ENCODE peak calls at places on chromosomes 5 and 9, in five cellular contexts. G, H, L, V and R are unnamed samples.

GRCh38 chr9:445033-445432 is 230.4 kb downstream of the DOCK8 start:
- DNase-seq in G (no peak), H (no peak), L (no peak), V (peak), R (peak)

GRCh38 chr5:156892223-156892622 is 42.1 kb downstream of the PPP1R2B start:
- DNase-seq in G (no peak), H (no peak), L (no peak), V (no peak), R (no peak)

GRCh38 chr9:5459289-5459829 is 9.0 kb downstream of the CD274 start:
- DNase-seq in G (peak), H (no peak), L (no peak), V (no peak), R (peak)

GRCh38 chr5:73625905-73626811 is at the start of gene ARHGEF28:
- DNase-seq in G (no peak), H (peak), L (peak), V (peak), R (peak)

GRCh38 chr5:77770293-77771005 is 5.7 kb downstream of the TBCA start:
- DNase-seq in G (no peak), H (no peak), L (no peak), V (no peak), R (no peak)

GRCh38 chr5:34497031-34497808 is 158.9 kb upstream of the RAI14 start:
- DNase-seq in G (no peak), H (no peak), L (no peak), V (no peak), R (no peak)

GRCh38 chr5:61329729-61330128 is 2.3 kb upstream of the ZSWIM6 start:
- DNase-seq in G (no peak), H (peak), L (peak), V (peak), R (no peak)

GRCh38 chr5:33313150-33313549 is 127.6 kb upstream of the TARS1 start:
- DNase-seq in G (no peak), H (no peak), L (peak), V (peak), R (peak)

GRCh38 chr5:87020099-87020934 is 247.4 kb upstream of the RASA1 start:
- DNase-seq in G (peak), H (peak), L (peak), V (peak), R (peak)

GRCh38 chr5:90131734-90132133 is 277.8 kb downstream of the CETN3 start:
- DNase-seq in G (no peak), H (no peak), L (no peak), V (no peak), R (peak)

GRCh38 chr5:893711-894110 is 1.0 kb downstream of the TRIP13 start:
- DNase-seq in G (no peak), H (no peak), L (no peak), V (no peak), R (no peak)

GRCh38 chr5:35046754-35047153 is 995 bp downstream of the AGXT2 start:
- DNase-seq in G (no peak), H (no peak), L (no peak), V (no peak), R (peak)

GRCh38 chr5:89457411-89458329 is 574.7 kb upstream of the MEF2C start:
- DNase-seq in G (no peak), H (no peak), L (no peak), V (peak), R (peak)

GRCh38 chr9:224540-225520 is 10.2 kb downstream of the DOCK8 start:
- DNase-seq in G (no peak), H (no peak), L (no peak), V (peak), R (no peak)

GRCh38 chr9:33425128-33425533 is 22.3 kb downstream of the AQP3 start:
- DNase-seq in G (no peak), H (no peak), L (no peak), V (no peak), R (no peak)

DNA sequence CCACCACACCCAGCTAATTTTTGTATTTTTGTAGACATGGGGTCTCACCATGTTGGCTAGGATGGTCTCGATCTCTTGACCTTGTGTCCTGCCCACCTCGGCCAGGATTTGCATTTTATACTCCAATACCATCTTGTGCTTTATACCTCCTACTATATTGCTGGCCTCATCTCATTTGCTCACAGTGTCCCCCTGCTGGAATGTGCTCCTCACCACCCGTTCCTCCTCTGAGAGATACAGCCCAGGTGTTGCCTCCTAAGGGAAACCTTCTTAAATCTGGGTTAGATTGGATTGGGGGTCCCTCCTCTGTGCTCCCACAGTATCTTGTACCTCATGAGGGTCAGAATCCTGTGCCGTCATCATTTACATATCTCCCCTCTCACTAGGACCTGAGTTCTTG is 131.7 kb downstream of the PAPPA start:
- DNase-seq in G (no peak), H (peak), L (no peak), V (no peak), R (no peak)
- H3K4me3 ChIP-seq in G (no peak), H (no peak), L (no peak), V (no peak), R (no peak)

GRCh38 chr5:148383564-148384388 is at the start of gene FBXO38:
- DNase-seq in G (peak), H (peak), L (peak), V (peak), R (peak)
- TF ChIP-seq CTCF in G (no peak), H (peak), L (no peak), V (peak), R (no peak)

GRCh38 chr5:155082401-155082800 is 68.8 kb downstream of the KIF4B start:
- DNase-seq in G (no peak), H (no peak), L (peak), V (no peak), R (peak)

GRCh38 chr5:155081618-155082017 is 68.1 kb downstream of the KIF4B start:
- DNase-seq in G (no peak), H (no peak), L (no peak), V (no peak), R (no peak)

GRCh38 chr5:155076379-155076778 is 62.8 kb downstream of the KIF4B start:
- DNase-seq in G (no peak), H (no peak), L (no peak), V (no peak), R (no peak)

GRCh38 chr5:155080721-155081120 is 67.2 kb downstream of the KIF4B start:
- DNase-seq in G (no peak), H (no peak), L (no peak), V (no peak), R (peak)

DNA sequence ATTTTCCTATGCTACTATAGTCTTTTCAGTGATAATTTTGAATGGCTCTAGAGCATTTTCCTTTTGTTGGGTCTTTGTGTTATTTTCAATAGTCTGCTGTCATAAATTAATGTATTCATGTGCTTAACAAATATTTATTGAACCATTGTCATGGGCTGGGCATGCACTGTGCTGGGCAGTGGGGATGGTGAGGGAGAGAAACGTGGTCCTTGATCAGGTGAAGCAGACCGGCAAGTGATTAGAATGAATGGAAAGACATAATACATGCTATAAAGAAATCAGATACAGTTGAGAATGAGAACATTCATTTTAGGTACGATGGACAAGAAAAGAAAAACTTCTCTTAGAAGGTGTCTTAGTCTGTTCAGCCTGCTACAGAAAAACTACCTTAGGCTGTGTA is 66.1 kb downstream of the KIF4B start:
- DNase-seq in G (no peak), H (no peak), L (no peak), V (no peak), R (no peak)
- H3K4me3 ChIP-seq in G (no peak), H (no peak), L (no peak), V (no peak), R (no peak)

GRCh38 chr9:81787747-81788632 is 98.6 kb upstream of the TLE1 start:
- DNase-seq in G (peak), H (no peak), L (peak), V (peak), R (peak)
- TF ChIP-seq CTCF in G (no peak), H (no peak), L (no peak), V (no peak), R (peak)

GRCh38 chr9:124768778-124769350 is 2.2 kb downstream of the NR6A1 start:
- DNase-seq in G (no peak), H (no peak), L (no peak), V (no peak), R (no peak)
- H3K4me3 ChIP-seq in G (peak), H (peak), L (peak), V (no peak), R (no peak)

DNA sequence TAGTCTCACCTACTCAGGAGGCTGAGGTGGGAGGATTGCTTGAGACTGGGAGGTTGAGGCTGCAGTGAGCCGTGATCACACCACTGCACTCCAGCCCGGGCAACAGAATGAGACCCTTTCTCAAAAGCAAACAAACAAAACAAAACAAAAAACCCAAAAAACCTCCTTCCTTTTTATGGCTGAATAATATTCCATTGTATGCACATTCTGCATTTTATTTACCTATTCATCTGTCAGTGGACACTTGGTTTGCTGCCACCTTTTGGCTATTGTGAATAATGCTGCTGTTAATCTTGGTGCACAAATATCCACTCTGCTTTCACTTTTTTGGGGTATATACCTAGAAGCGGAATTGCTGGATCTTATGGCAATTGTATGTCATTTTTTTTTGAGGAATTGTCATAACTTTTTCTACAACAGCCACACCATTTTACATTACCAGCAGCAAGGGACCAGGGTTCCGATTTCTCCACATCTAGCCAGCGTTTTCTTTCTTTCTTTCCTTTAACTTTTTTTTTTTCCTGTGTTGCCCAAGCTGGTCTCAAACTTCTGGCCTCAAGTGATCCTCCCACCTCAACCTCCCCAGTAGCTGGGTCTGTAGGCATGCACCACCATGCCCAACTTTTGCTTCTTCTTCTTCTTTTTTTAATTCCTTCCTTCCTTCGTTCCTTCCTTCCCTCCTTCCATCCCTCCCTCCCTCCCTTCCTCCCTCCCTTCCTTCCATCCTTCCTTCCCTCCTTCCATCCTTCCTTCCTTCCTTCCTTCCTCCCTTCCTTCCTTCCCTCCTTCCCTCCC is 30.6 kb downstream of the NKX2-5 start:
- DNase-seq in G (no peak), H (no peak), L (no peak), V (peak), R (peak)
- TF ChIP-seq CTCF in G (peak), H (peak), L (peak), V (peak), R (peak)

GRCh38 chr9:35078066-35078465 is 1.7 kb downstream of the FANCG start:
- DNase-seq in G (no peak), H (no peak), L (no peak), V (no peak), R (no peak)
- H3K4me3 ChIP-seq in G (peak), H (peak), L (peak), V (no peak), R (no peak)

DNA sequence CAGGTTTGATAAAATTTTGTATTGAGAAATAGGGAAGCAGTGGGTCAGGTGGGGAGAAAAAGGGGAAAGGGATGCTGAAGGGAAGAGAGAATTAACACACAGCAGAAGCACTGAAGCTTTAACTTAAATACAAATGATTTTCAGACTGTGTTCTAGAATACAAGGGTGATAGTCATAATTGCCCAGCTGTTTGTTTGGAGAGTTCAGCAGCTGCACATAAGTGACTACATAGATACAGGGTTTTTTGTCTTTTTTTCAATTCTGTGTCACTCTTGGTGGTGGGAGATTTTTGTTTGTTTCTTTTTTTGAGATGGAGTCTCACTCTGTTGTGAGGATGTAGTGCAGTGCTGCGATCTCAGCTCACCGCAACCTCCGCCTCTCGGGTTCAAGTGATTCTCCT is 590.4 kb upstream of the SEMA6A start:
- DNase-seq in G (no peak), H (no peak), L (no peak), V (no peak), R (no peak)
- TF ChIP-seq CTCF in G (no peak), H (no peak), L (no peak), V (no peak), R (no peak)